ENCODE peak calls at places on chromosomes 13 and 19, in four cellular contexts. H is heart left ventricle, W is HCT116, A is ovary. J is an unnamed sample.

GRCh38 chr19:13164370-13165090 is 14.3 kb downstream of the IER2 start:
- DNase-seq in H (peak), W (no peak), A (peak), J (no peak)

GRCh38 chr19:58182577-58182988 is 278 bp upstream of the ZNF274 start:
- DNase-seq in A (peak), H (peak), W (no peak), J (no peak)

GRCh38 chr13:93227280-93227905 is 786 bp downstream of the GPC6 start:
- DNase-seq in H (no peak), W (no peak), A (peak), J (no peak)

GRCh38 chr13:106471957-106472543 is 63.4 kb downstream of the EFNB2 start:
- DNase-seq in W (peak), A (peak), H (peak), J (no peak)

GRCh38 chr13:31073859-31074718 is 87.6 kb downstream of the HSPH1 start:
- DNase-seq in A (no peak), W (no peak), H (no peak), J (no peak)

GRCh38 chr13:101489635-101490034 is 37.2 kb downstream of the ITGBL1 start:
- DNase-seq in W (no peak), H (no peak), A (no peak), J (no peak)

GRCh38 chr13:51552027-51552426 is 32.2 kb upstream of the WDFY2 start:
- DNase-seq in W (no peak), A (no peak), H (no peak), J (peak)

GRCh38 chr13:35107535-35107934 is 165.5 kb downstream of the NBEA start:
- DNase-seq in H (no peak), W (no peak), A (no peak), J (no peak)

GRCh38 chr13:99028890-99029289 is 51.0 kb upstream of the DOCK9 start:
- DNase-seq in H (no peak), W (no peak), A (no peak), J (peak)

GRCh38 chr19:19274146-19274545 is 1.0 kb upstream of the TM6SF2 start:
- DNase-seq in W (no peak), A (no peak), H (no peak), J (no peak)

GRCh38 chr19:10829967-10830366 is 6.0 kb downstream of the TMED1 start:
- DNase-seq in W (no peak), A (no peak), H (no peak), J (no peak)

GRCh38 chr19:39696418-39696817 is 7.9 kb upstream of the LGALS14 start:
- DNase-seq in W (no peak), A (no peak), H (no peak), J (no peak)

GRCh38 chr19:33375156-33375744 is 1.7 kb downstream of the CEBPG start:
- DNase-seq in H (no peak), A (no peak), W (no peak), J (no peak)

GRCh38 chr19:48806818-48807589 is 3.8 kb downstream of the BCAT2 start:
- DNase-seq in A (no peak), W (no peak), H (no peak), J (no peak)

GRCh38 chr13:27383104-27383921 is 41.1 kb upstream of the GTF3A start:
- DNase-seq in W (peak), A (no peak), H (no peak), J (no peak)

GRCh38 chr13:99694251-99694650 is 193.0 kb downstream of the TM9SF2 start:
- DNase-seq in H (no peak), W (no peak), A (no peak), J (no peak)

GRCh38 chr13:40344270-40345148 is 321.9 kb downstream of the FOXO1 start:
- DNase-seq in H (no peak), W (no peak), A (no peak), J (no peak)

GRCh38 chr13:43054803-43055802 is 31.7 kb downstream of the DNAJC15 start:
- DNase-seq in H (peak), W (no peak), A (peak), J (peak)

GRCh38 chr19:40503300-40503699 is 36.5 kb downstream of the SPTBN4 start:
- DNase-seq in H (no peak), W (no peak), A (no peak), J (peak)

GRCh38 chr13:76522083-76522755 is 364.0 kb downstream of the KCTD12 start:
- DNase-seq in A (no peak), H (no peak), W (no peak), J (peak)

GRCh38 chr19:49103331-49104085 is 10.7 kb upstream of the LIN7B start:
- DNase-seq in A (no peak), H (no peak), W (no peak), J (no peak)

GRCh38 chr13:66809496-66809895 is 420.6 kb downstream of the PCDH9 start:
- DNase-seq in A (no peak), W (no peak), H (no peak), J (no peak)

GRCh38 chr13:91313103-91313502 is 34.4 kb upstream of the MIR17HG start:
- DNase-seq in A (no peak), H (no peak), W (no peak), J (peak)

GRCh38 chr13:19864018-19864338 is 529 bp upstream of the ZMYM5 start:
- DNase-seq in W (no peak), H (peak), A (peak), J (peak)

GRCh38 chr19:48994035-48994386 is 324 bp downstream of the RUVBL2 start:
- DNase-seq in A (no peak), W (no peak), H (no peak), J (no peak)

GRCh38 chr13:73851104-73851503 is 283.1 kb downstream of the KLF12 start:
- DNase-seq in A (no peak), H (no peak), W (no peak), J (no peak)

GRCh38 chr19:728011-728410 is 19.3 kb downstream of the PALM start:
- DNase-seq in H (peak), A (no peak), W (no peak), J (no peak)

GRCh38 chr19:38139122-38139521 is 84.9 kb downstream of the DPF1 start:
- DNase-seq in W (no peak), A (no peak), H (no peak), J (no peak)

GRCh38 chr13:53200075-53200474 is 171.5 kb downstream of the OLFM4 start:
- DNase-seq in W (no peak), A (no peak), H (no peak), J (no peak)

GRCh38 chr13:38385152-38385891 is 35.7 kb downstream of the UFM1 start:
- DNase-seq in H (no peak), W (no peak), A (no peak), J (no peak)

GRCh38 chr13:49265822-49266221 is 18.1 kb downstream of the CDADC1 start:
- DNase-seq in A (no peak), H (no peak), W (no peak), J (no peak)

GRCh38 chr19:703651-704446 is 4.9 kb upstream of the PALM start:
- DNase-seq in H (peak), W (peak), A (peak), J (peak)

GRCh38 chr13:97493471-97493870 is 59.5 kb downstream of the RAP2A start:
- DNase-seq in W (no peak), A (no peak), H (no peak), J (no peak)

GRCh38 chr19:15218501-15218900 is 13.7 kb downstream of the EPHX3 start:
- DNase-seq in A (no peak), W (no peak), H (no peak), J (no peak)

GRCh38 chr13:113854238-113855011 is 9.5 kb downstream of the GAS6 start:
- DNase-seq in H (peak), A (peak), W (no peak), J (no peak)

GRCh38 chr19:14782978-14783545 is 4.7 kb upstream of the ADGRE2 start:
- DNase-seq in H (no peak), A (no peak), W (no peak), J (no peak)

GRCh38 chr13:49099513-49099877 is 120.6 kb upstream of the MLNR start:
- DNase-seq in H (no peak), W (no peak), A (no peak), J (no peak)

DNA sequence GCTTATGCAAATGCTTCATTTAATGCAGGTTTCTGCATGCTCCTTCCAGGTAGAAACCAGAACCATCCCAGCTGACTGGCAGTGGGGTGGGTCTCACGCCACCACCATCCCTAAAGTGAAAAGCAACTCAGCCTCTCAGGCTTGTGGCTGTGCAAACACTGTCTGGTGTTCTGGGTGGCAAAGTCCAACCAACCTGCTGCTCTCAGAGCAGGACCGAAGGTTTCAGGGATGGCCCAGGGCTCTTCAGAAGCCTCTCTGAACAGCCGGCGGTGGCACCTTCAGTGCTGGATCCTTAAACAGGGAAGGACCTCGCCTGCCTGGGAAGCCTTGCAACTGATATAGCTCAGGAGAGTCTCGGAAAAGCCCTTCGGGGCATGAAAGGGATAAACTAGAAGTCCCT is 100.8 kb downstream of the COL4A1 start:
- DNase-seq in A (no peak), W (no peak), H (no peak), J (no peak)
- TF ChIP-seq POLR2A in A (no peak), W (no peak), H (no peak), J (no peak)

DNA sequence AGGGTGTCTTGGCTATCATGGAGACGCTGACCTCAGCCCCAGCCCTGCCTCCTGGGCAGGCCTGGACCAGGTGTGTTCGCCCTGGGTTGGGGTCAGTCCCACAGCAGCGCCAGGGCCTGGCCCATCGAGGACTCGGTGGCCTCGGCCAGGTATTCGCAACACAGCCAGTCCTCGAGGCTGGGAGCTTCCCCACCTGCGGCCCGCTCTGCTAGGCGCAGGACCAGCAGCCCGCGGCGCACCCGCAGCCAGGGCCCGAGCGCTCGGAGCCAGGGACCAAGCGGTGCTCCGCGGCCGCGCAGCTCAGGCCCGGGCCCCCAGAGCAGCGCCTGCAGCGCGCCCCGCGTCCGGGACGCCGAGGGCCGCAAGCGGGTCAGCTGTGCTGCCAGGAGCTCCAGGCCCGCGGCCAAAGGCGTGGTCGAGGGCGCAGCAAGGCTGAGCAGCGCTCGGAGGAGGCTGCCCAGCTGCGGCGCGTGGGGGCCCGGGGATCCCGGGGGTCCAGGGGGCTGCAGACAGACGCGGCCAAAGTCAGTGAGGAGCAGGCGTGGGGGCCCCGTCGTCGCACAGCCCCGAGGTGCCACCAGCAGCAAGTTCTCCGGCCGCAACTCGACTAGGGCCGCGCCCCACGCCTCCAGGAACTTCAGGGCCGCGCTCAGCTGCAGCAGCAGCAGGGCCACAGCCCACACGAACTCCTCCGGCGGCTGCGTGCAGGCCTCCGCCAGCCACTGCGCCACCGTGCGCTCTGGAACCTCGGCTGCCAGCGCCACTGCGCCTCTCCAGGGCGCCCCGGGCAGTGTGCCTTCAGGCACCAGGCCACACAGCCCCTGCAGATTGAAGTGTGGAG is 6.2 kb downstream of the PEAK3 start:
- DNase-seq in A (peak), H (no peak), W (no peak), J (no peak)
- TF ChIP-seq POLR2A in A (no peak), H (no peak), W (no peak), J (no peak)

GRCh38 chr19:45016388-45017314 is 15.4 kb downstream of the RELB start:
- DNase-seq in A (peak), W (peak), H (peak), J (peak)
- TF ChIP-seq POLR2A in A (no peak), W (no peak), H (no peak), J (no peak)

GRCh38 chr19:4175669-4175931 is 6.8 kb downstream of the SIRT6 start:
- DNase-seq in H (no peak), W (no peak), A (no peak), J (no peak)

GRCh38 chr19:4182082-4182926 is at the start of the genes ANKRD24 and SIRT6:
- DNase-seq in W (peak), A (peak), H (peak), J (peak)

GRCh38 chr19:4177146-4177545 is 5.2 kb downstream of the SIRT6 start:
- DNase-seq in W (no peak), A (no peak), H (no peak), J (no peak)

GRCh38 chr19:4181053-4181508 is 1.3 kb downstream of the SIRT6 start:
- DNase-seq in H (no peak), A (no peak), W (no peak), J (peak)

DNA sequence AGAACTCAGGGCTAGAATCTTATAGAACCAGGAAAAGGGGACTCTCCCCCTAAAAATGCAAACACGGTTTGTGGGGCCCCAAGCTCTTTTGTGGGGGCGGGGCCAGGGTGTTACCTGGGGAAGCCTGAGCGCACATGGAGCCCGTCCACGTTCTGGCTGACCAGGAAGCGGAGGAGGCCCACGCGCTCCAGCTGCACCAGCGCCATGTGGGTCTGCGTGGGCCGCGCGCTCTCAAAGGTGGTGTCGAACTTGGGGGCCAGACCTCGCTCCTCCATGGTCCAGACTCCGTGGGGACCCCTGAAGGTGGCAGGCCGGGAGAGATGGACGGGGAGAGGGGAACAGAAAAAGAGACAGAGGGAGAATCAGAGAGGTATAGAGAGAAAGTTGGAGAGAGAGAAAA is 3.4 kb downstream of the SIRT6 start:
- DNase-seq in W (no peak), A (no peak), H (no peak), J (no peak)
- TF ChIP-seq POLR2A in W (no peak), A (no peak), H (no peak), J (no peak)